ENCODE peak calls at places on chromosome 1, in seven cellular contexts. U, P, Q, D, H, J and R are unnamed samples.

GRCh38 chr1:44786841-44787426 is 1.0 kb downstream of the BEST4 start:
- DNase-seq in D (no peak), U (no peak), P (no peak), Q (no peak), J (no peak), H (no peak), R (no peak)

GRCh38 chr1:53982034-53982761 is 35.8 kb downstream of the LDLRAD1 start:
- DNase-seq in H (peak), P (peak), D (peak), U (peak), J (no peak), Q (no peak), R (no peak)

GRCh38 chr1:185479781-185480180 is 162.7 kb upstream of the IVNS1ABP start:
- DNase-seq in H (no peak), U (no peak), D (no peak), P (no peak), Q (no peak), J (no peak), R (no peak)

GRCh38 chr1:161180643-161181042 is 3.3 kb upstream of the B4GALT3 start:
- DNase-seq in H (no peak), P (no peak), U (no peak), Q (no peak), J (no peak), D (no peak), R (peak)

GRCh38 chr1:106831511-106831910 is 225.0 kb upstream of the PRMT6 start:
- DNase-seq in D (no peak), P (no peak), Q (no peak), J (no peak), H (no peak), U (no peak), R (no peak)

GRCh38 chr1:181159451-181160151 is 71.1 kb downstream of the IER5 start:
- DNase-seq in D (no peak), U (no peak), H (no peak), P (no peak), Q (no peak), J (no peak), R (no peak)

GRCh38 chr1:207217778-207218511 is 103.5 kb upstream of the CD55 start:
- DNase-seq in D (no peak), J (no peak), P (no peak), U (no peak), H (no peak), Q (no peak), R (no peak)

GRCh38 chr1:77888429-77889239 is at the start of gene NEXN:
- DNase-seq in U (peak), J (no peak), H (peak), P (peak), Q (no peak), D (peak), R (no peak)

GRCh38 chr1:203309115-203309429 is 3.8 kb downstream of the BTG2 start:
- DNase-seq in H (no peak), J (no peak), U (no peak), D (no peak), Q (no peak), P (no peak), R (no peak)

GRCh38 chr1:154970631-154971340 is at the start of gene SHC1:
- DNase-seq in P (peak), H (peak), Q (no peak), J (no peak), U (peak), D (peak), R (peak)

GRCh38 chr1:160629286-160630210 is 17.3 kb downstream of the SLAMF1 start:
- DNase-seq in U (no peak), D (no peak), P (no peak), H (no peak), J (no peak), Q (no peak), R (no peak)

GRCh38 chr1:26771643-26772321 is 16.0 kb upstream of the PIGV start:
- DNase-seq in D (no peak), J (no peak), P (peak), Q (peak), U (no peak), H (peak), R (no peak)

GRCh38 chr1:221697924-221698425 is 43.9 kb downstream of the DUSP10 start:
- DNase-seq in D (no peak), P (no peak), J (no peak), H (no peak), U (no peak), Q (no peak), R (no peak)

GRCh38 chr1:172820759-172821158 is 161.9 kb downstream of the FASLG start:
- DNase-seq in Q (no peak), P (no peak), U (no peak), J (no peak), H (no peak), D (no peak), R (no peak)

GRCh38 chr1:201764166-201764565 is 64.8 kb upstream of the IPO9 start:
- DNase-seq in D (no peak), H (no peak), Q (no peak), J (no peak), P (no peak), U (no peak), R (no peak)

GRCh38 chr1:232594018-232594502 is 35.9 kb downstream of the SIPA1L2 start:
- DNase-seq in J (no peak), Q (no peak), H (no peak), U (no peak), P (no peak), D (no peak), R (no peak)

GRCh38 chr1:1528639-1529267 is 11.7 kb downstream of the TMEM240 start:
- DNase-seq in J (no peak), D (peak), Q (no peak), H (no peak), U (no peak), P (peak), R (no peak)

GRCh38 chr1:116242741-116243140 is 130.3 kb upstream of the ATP1A1 start:
- DNase-seq in D (no peak), Q (no peak), J (no peak), U (no peak), P (no peak), H (no peak), R (no peak)

GRCh38 chr1:44808938-44809917 is 905 bp downstream of the BTBD19 start:
- DNase-seq in J (peak), U (no peak), P (peak), Q (no peak), H (peak), D (no peak), R (no peak)

GRCh38 chr1:20353836-20354235 is 63.2 kb downstream of the VWA5B1 start:
- DNase-seq in J (no peak), Q (no peak), H (no peak), D (no peak), U (no peak), P (no peak), R (no peak)

GRCh38 chr1:175155473-175155856 is 37.1 kb downstream of the KIAA0040 start:
- DNase-seq in Q (no peak), D (no peak), U (no peak), H (no peak), P (no peak), J (no peak), R (no peak)

GRCh38 chr1:203379831-203380230 is 28.9 kb upstream of the FMOD start:
- DNase-seq in P (no peak), U (no peak), Q (no peak), J (no peak), H (no peak), D (no peak), R (no peak)

GRCh38 chr1:97314685-97315084 is 593.1 kb downstream of the PTBP2 start:
- DNase-seq in Q (no peak), P (no peak), U (no peak), D (no peak), J (no peak), H (no peak), R (no peak)

GRCh38 chr1:203033917-203034316 is 7.6 kb downstream of the PPFIA4 start:
- DNase-seq in P (no peak), J (no peak), U (no peak), D (no peak), Q (no peak), H (no peak), R (no peak)

GRCh38 chr1:34885405-34886247 is 26.1 kb upstream of the SMIM12 start:
- DNase-seq in J (no peak), U (peak), H (no peak), D (no peak), P (peak), Q (no peak), R (no peak)

GRCh38 chr1:211258310-211258755 is 833 bp upstream of the RCOR3 start:
- DNase-seq in D (peak), J (no peak), U (no peak), H (peak), Q (no peak), P (peak), R (peak)

GRCh38 chr1:211261229-211261628 is 2.1 kb downstream of the RCOR3 start:
- DNase-seq in U (no peak), D (no peak), P (no peak), H (no peak), J (no peak), Q (no peak), R (no peak)

GRCh38 chr1:211260161-211261107 is 1.3 kb downstream of the RCOR3 start:
- DNase-seq in Q (no peak), D (peak), U (no peak), J (no peak), H (peak), P (peak), R (peak)

GRCh38 chr1:211258756-211259595 is at the start of gene RCOR3:
- DNase-seq in P (peak), U (peak), H (peak), D (peak), Q (peak), J (peak), R (peak)

GRCh38 chr1:211259596-211260126 is 495 bp downstream of the RCOR3 start:
- DNase-seq in P (peak), Q (no peak), H (peak), J (no peak), D (peak), U (no peak), R (peak)
- TF ChIP-seq JUND in P (no peak), Q (no peak), H (no peak), J (no peak), D (no peak), U (no peak), R (no peak)

GRCh38 chr1:236052227-236052993 is 12.5 kb downstream of the NID1 start:
- DNase-seq in J (no peak), H (no peak), Q (no peak), P (no peak), U (no peak), D (no peak), R (no peak)

GRCh38 chr1:236045771-236046170 is 19.1 kb downstream of the NID1 start:
- DNase-seq in U (no peak), P (no peak), D (no peak), Q (no peak), H (no peak), J (no peak), R (no peak)

DNA sequence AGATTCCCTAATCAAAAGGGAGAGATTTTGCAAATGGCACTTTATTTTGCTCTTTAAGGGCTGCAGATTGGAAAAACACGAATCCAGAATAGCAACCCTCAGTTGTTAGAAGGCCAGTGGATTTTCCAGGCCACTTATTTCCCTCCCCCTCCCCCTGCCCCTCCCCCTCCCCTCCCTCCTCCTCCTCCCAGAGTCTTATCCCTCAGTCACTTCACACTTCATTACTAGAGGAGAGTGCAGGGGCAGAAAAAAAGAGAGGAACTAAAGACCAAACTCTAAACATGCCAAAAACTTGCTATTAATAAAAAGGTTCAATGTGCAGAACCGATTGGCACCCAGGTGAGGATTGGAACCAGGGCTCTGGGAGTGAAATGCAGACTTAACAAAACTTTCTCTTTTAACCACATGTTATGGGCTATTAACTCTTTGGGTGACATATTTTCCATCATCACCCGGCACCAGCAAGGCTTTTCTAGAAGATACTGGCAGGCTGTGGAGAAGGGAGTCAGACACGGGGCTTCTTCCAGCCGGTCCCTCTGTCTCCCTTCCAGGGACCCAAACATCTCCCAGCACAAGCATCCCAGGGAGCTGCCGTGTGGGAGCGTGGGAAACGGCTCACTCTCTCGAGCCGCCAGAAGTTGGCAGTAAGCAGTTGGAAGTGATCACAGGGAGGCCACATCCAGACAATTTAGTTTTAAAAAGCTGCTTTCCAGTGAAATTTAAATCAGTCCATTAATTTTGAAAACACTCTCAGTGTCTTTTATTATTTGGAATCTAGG is 13.6 kb downstream of the NID1 start:
- DNase-seq in J (no peak), Q (no peak), P (no peak), U (no peak), D (no peak), H (no peak), R (no peak)
- TF ChIP-seq JUND in J (no peak), Q (no peak), P (no peak), U (no peak), D (no peak), H (no peak), R (no peak)

DNA sequence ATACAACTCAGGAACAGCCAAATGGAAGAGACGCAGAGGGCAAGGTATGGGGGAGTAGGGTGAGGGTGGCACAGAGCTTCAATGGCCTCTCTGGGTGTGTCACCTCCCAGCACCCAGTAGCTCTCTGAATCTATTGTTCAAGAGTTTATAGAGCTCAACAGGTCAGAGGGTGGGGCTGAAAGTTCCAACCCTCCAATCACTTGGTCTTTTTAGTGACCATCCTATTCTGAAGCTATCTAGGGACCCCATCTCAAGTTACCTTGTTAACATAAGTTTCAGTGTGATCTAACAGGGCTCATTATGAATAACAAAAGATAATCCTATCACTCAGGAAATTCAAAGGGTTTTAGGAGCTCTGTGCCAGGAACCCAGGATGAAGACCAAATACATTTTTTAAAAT is 31.2 kb upstream of the ZNF697 start:
- DNase-seq in U (no peak), D (no peak), Q (no peak), H (no peak), P (no peak), J (no peak), R (no peak)
- TF ChIP-seq JUND in U (no peak), D (no peak), Q (no peak), H (no peak), P (no peak), J (no peak), R (no peak)

DNA sequence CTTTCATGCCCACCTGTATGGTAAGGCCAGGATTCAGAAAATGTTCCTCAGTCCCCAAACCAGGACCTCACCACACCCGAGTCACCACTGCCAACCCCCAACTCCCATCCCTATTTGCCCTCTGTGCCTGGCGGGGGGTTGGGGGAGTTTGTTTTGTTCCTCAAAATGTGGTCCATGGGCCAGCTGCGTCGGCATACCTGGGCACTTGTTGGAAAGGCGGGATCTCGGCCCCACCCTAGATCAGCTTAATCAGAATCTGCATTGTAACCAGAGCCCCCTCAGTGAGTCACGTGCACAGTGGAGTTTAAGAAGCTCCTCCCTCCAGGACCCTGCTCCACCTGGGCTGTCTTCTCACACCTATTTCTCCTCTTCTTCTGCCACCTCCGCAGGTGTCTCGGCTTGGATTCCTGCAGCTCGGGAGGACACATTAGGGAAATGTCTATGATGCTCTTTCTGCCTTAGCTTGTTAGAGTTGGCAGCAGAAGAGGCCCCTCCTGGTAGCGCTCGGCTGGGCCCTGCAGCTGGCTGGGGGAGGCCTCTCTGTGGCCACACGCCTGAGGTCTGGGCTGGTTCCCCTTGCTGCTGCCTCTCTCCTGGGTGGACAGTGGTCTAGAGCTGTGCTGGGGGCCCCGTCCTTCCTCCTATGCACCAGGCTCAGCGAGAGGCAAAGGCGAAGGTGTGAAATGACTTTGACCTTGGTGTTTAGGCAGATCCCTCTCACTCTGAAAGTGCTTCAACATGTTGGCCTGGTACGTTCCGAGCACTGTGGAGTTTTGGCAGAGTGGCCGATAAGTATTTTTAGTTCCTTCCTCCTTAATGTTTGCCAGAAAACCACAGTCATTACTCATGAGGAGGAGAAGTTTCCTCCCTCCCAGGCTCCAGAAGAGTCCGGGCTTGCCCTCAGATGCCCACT is 41.8 kb upstream of the CAMTA1 start:
- DNase-seq in P (no peak), U (no peak), D (no peak), J (peak), Q (no peak), H (no peak), R (peak)
- TF ChIP-seq JUND in P (peak), U (no peak), D (peak), J (no peak), Q (no peak), H (no peak), R (no peak)

GRCh38 chr1:37476460-37477197 is 2.2 kb downstream of the ZC3H12A start:
- DNase-seq in J (no peak), H (peak), U (no peak), P (no peak), D (no peak), Q (no peak), R (no peak)

GRCh38 chr1:37478451-37478871 is 4.1 kb downstream of the ZC3H12A start:
- DNase-seq in P (peak), H (no peak), J (no peak), Q (no peak), D (no peak), U (no peak), R (no peak)

GRCh38 chr1:37477946-37478345 is 3.6 kb downstream of the ZC3H12A start:
- DNase-seq in H (no peak), J (no peak), Q (no peak), U (no peak), P (no peak), D (no peak), R (no peak)

GRCh38 chr1:37476087-37476452 is 1.7 kb downstream of the ZC3H12A start:
- DNase-seq in Q (no peak), D (no peak), U (no peak), H (no peak), J (no peak), P (peak), R (no peak)

GRCh38 chr1:37477198-37477931 is 3.0 kb downstream of the ZC3H12A start:
- DNase-seq in D (peak), Q (no peak), H (peak), P (peak), J (peak), U (no peak), R (no peak)
- TF ChIP-seq JUND in D (no peak), Q (no peak), H (no peak), P (no peak), J (no peak), U (no peak), R (no peak)

GRCh38 chr1:25343872-25344271 is 5.7 kb downstream of the TMEM50A start:
- DNase-seq in J (no peak), P (no peak), H (no peak), D (no peak), Q (peak), U (no peak), R (no peak)
- TF ChIP-seq JUND in J (no peak), P (no peak), H (no peak), D (peak), Q (peak), U (no peak), R (no peak)

DNA sequence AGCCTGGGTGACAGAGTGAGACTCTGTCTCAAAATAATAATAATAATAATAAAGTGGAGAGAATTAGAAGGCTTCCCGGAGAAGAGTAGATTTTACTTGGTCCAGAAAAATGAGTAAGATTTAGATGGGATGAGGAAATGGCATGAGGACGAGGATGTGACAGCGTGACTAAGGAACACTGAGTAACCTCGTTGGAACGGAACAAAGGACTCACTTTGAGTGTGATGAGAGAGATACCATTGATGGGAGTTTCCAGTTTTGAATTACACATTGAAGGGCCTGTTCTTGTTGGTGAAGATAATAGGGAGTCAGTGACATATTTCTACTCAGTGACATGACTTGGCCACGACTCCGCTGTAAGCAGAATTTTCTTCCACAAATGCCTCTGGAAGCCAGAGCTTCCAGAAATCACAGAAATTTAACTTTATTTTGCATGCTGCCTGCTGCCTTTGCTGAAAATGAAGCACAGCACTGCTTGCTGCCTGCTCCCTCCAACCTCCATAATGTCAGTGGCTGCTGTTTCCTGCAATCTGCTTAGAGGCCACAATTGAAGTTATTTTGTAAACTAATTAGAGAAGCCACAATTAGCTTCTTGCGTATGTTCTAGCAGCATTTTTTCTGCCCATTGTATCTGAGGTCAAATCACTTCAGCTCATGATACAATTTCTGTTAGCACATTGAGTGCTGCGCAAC is 33.7 kb upstream of the FBXO28 start:
- DNase-seq in P (peak), J (no peak), D (no peak), U (no peak), H (no peak), Q (peak), R (peak)
- TF ChIP-seq JUND in P (peak), J (no peak), D (no peak), U (no peak), H (no peak), Q (peak), R (no peak)

GRCh38 chr1:21939650-21940374 is 2.7 kb upstream of the HSPG2 start:
- DNase-seq in D (peak), H (peak), J (no peak), U (no peak), Q (peak), P (no peak), R (peak)
- TF ChIP-seq JUND in D (peak), H (no peak), J (no peak), U (no peak), Q (no peak), P (no peak), R (no peak)

GRCh38 chr1:12153181-12153785 is 13.5 kb upstream of the TNFRSF1B start:
- DNase-seq in D (no peak), U (no peak), Q (no peak), H (no peak), P (no peak), J (peak), R (no peak)
- TF ChIP-seq JUND in D (no peak), U (no peak), Q (no peak), H (no peak), P (peak), J (no peak), R (no peak)